ENCODE peak calls at places on chromosomes 5 and 9, in eight cellular contexts. M, L, V, Z, R, A, J and C are unnamed samples.

GRCh38 chr5:158388018-158388417 is 529.1 kb upstream of the CLINT1 start:
- DNase-seq in M (no peak), L (no peak), V (peak), A (peak), J (no peak), Z (no peak), R (no peak), C (no peak)

GRCh38 chr5:126053630-126054029 is 369.6 kb upstream of the GRAMD2B start:
- DNase-seq in J (no peak), M (no peak), R (no peak), Z (no peak), V (no peak), L (no peak), A (no peak), C (no peak)

GRCh38 chr9:6383551-6384225 is 29.3 kb upstream of the UHRF2 start:
- DNase-seq in L (no peak), A (no peak), M (no peak), R (no peak), J (no peak), V (no peak), Z (no peak), C (no peak)

GRCh38 chr5:118068886-118069285 is 919.5 kb downstream of the DTWD2 start:
- DNase-seq in R (no peak), J (no peak), A (no peak), V (no peak), Z (no peak), M (no peak), L (no peak), C (no peak)

GRCh38 chr9:108850293-108850897 is 5.4 kb downstream of the ACTL7B start:
- DNase-seq in Z (no peak), M (peak), J (no peak), A (no peak), R (no peak), L (no peak), V (no peak), C (no peak)

GRCh38 chr9:68920921-68921320 is 93.0 kb downstream of the PRKACG start:
- DNase-seq in A (no peak), Z (no peak), V (no peak), L (no peak), R (no peak), M (no peak), J (no peak), C (no peak)

GRCh38 chr5:1805736-1806135 is 4.5 kb downstream of the NDUFS6 start:
- DNase-seq in J (no peak), V (no peak), A (no peak), L (no peak), M (no peak), R (no peak), Z (no peak), C (no peak)

GRCh38 chr9:95092321-95093072 is 225.0 kb downstream of the FANCC start:
- DNase-seq in J (peak), V (peak), R (no peak), Z (no peak), A (peak), L (no peak), M (no peak), C (no peak)

DNA sequence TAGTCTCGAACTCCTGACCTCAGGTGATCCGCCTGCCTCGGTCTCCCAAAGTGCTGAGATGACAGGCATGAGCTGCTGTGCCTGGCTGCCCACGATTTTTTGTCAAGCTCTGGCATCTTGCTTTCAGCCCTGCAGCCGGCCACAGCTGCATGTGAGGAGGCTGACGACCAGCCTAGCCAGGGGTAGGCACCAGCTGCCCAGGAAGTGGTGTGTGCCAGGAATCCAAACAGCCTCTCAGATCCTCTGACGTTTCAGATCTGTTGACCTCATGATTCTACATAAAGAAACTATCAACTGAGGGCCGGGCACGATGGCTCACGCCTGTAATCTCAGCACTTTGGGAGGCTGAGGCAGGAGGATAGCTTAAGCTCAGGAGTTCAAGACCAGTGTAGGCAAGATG is 19.0 kb downstream of the DYNC2I2 start:
- DNase-seq in M (no peak), L (no peak), J (no peak), Z (no peak), R (no peak), V (no peak), A (peak), C (no peak)
- TF ChIP-seq EP300 in M (no peak), L (no peak), J (no peak), Z (no peak), R (no peak), V (no peak), A (no peak), C (no peak)

DNA sequence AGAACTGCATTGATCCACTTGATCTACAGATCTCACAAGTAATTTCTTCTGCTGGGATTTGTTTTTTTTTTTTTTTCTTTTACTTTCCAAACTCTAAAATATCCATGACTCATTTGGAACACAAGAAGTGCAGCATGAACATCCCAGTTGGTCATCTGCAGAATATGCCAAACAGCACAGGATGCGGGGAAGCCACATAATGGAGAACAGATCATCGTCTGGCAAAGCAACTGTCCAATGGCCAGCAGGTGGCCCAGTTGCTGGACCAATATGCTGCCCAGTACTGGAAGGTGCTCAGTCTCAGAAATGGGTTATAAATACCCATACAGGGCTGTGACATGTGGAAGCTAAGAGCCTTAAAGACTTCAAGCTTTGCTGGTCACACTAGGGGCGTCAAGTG is 221.3 kb upstream of the TAS2R1 start:
- DNase-seq in R (no peak), Z (no peak), A (peak), L (no peak), J (no peak), V (no peak), M (peak), C (no peak)
- TF ChIP-seq CTCF in R (no peak), Z (no peak), A (peak), L (no peak), J (no peak), V (no peak), M (peak), C (no peak)

DNA sequence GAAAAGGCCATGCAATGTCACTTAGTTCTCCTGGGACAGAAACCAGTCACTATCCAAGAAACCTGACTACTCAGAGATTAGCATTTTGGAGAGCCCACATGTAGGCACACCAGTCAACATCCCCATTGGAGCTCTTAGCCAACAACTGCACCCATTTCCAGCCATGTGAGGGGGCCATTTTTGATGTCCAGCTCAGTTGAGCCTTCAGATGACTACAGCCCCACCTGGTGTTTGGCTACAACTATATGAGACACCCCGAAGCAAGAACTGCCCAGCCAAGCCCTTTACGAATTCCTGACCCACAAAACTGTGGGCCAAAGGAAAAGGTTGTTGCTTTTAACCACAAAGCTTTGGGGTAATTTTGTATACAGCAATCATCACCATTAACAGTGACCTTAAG is 300.1 kb downstream of the ASTN2 start:
- DNase-seq in J (no peak), M (no peak), R (no peak), L (no peak), A (no peak), V (no peak), Z (no peak), C (no peak)
- TF ChIP-seq EP300 in J (no peak), M (no peak), R (no peak), L (no peak), A (no peak), V (no peak), Z (no peak), C (no peak)

DNA sequence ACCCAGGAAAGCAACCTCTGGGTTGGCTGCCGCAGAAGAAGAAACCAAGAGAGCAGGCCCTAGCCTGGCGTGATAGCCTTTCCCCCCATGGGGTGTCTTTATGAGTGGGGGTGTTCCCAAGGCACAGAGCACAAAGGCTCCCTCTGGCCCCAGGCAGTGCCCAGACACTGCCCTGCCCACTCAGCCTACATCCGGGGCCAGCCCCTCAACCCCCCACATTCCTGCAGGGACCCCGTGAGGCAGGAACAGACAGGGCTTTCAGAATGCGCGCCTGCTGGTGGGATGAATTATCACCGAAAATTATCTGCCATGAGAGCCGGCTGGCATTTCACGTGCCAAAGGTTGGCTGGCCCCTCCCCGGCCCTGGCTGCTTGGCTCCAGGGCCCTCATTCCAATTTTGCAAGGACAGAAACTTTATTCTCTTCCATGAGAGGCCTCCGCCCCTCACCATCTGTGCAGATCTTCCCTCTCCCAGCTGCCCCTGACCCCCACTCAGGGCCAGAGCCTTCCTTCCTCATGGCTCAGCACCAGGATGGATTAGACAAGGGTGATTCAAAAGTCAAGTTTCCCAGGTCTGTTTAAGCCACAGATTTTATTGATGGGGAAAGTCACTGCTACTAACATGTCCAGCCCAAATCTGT is 32.5 kb upstream of the WDR38 start:
- DNase-seq in A (no peak), V (no peak), M (no peak), Z (no peak), L (no peak), R (no peak), J (no peak), C (no peak)
- TF ChIP-seq CTCF in A (no peak), V (no peak), M (no peak), Z (peak), L (no peak), R (no peak), J (no peak), C (no peak)

GRCh38 chr5:166758151-166758550 is 1533.3 kb upstream of the WWC1 start:
- DNase-seq in J (no peak), Z (no peak), L (no peak), R (no peak), M (no peak), A (no peak), V (no peak), C (no peak)
- TF ChIP-seq EP300 in J (no peak), Z (no peak), L (no peak), R (no peak), M (no peak), A (no peak), V (no peak), C (no peak)

DNA sequence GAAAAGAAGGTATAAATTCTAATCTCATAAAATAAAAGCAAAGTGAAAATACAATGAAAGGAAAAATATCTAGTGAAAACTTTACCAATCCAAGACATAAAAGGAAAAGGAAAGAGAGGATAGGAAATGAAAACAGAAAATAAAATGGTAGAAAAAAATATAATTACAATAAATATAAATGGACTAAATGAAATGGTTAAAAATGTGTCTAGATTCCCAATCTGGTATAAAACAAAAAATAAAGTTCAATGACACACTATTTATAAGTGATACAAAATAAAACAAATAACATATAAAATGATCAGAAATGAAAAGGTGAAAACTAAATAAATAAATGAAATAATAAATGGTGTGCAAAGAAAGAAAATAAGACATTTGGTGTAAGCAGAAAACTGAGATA is 516.4 kb upstream of the RORB start:
- DNase-seq in V (no peak), A (no peak), M (no peak), R (no peak), Z (no peak), L (no peak), J (no peak), C (no peak)
- TF ChIP-seq CTCF in V (no peak), A (no peak), M (no peak), R (no peak), Z (no peak), L (no peak), J (no peak), C (no peak)

GRCh38 chr5:81425569-81425968 is 31.6 kb upstream of the ACOT12 start:
- DNase-seq in A (peak), V (no peak), L (no peak), Z (no peak), J (no peak), M (peak), R (no peak), C (no peak)
- TF ChIP-seq EP300 in A (no peak), V (no peak), L (no peak), Z (no peak), J (no peak), M (no peak), R (no peak), C (no peak)

GRCh38 chr5:128645582-128645981 is 107.5 kb upstream of the FBN2 start:
- DNase-seq in R (no peak), V (no peak), L (no peak), Z (no peak), J (no peak), M (no peak), A (no peak), C (no peak)

GRCh38 chr5:128644863-128645262 is 106.8 kb upstream of the FBN2 start:
- DNase-seq in R (no peak), Z (no peak), L (no peak), A (no peak), J (no peak), V (no peak), M (no peak), C (no peak)

DNA sequence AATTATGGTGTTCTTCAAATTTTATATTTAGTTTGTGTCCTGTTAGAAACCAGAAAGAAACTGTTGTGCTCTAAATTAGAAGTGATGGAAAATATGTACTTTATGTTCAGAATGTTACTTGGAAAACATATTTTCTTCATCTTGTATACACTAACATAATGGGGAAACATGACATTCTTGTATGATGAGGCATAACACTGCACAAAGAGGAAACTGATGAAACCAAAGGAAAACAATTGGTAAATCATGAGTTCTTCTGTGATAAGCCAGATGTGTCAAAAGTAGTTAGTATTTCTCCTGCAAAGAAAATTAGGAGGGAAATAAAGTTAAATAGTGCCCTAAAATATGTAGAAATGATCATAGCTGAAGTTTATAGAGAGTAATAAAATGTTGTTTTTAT is 111.1 kb upstream of the FBN2 start:
- DNase-seq in L (no peak), M (no peak), A (no peak), Z (no peak), J (no peak), V (no peak), R (no peak), C (no peak)
- TF ChIP-seq CTCF in L (no peak), M (no peak), A (no peak), Z (no peak), J (no peak), V (no peak), R (no peak), C (no peak)

DNA sequence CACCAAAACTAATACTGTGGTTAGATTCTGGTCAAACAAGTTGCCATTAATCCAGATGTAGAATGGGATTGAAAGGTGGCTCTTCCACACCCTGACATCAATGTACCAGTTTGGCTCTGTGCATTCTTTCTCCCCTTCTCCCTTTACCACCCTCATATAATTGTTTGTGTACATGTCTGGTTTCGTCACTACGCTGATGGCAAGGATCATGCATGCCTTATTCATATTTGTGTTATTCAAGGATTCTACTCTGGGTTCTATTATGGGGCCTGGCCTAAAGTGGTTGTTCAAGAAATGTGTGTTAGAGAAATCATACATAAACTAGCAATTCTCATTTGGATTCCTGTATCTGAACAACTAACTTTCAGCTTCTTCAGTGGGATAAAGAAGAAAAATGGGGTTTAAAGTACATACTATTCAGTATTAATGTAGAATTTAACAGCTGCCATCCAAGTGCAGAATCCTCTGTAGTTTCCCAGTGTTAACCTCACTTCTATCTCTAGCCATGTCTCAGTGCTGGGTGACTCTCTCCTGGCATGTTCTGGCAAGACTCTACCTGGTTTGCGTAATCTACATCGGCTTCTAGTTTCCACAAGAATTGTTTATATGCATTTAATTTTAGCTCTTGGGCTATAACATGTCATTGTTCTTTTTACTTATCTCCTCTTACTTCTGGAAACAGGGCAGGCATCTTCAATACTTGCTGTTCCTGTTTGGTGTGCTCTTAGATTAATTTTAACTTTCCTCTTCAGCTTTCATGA is 27.9 kb upstream of the CDKN2B start:
- DNase-seq in Z (no peak), R (no peak), L (no peak), M (no peak), J (no peak), V (no peak), A (no peak), C (no peak)
- TF ChIP-seq EP300 in Z (no peak), R (no peak), L (no peak), M (no peak), J (no peak), V (no peak), A (no peak), C (no peak)